ENCODE peak calls at places on chromosome 15, in six cellular contexts. M, I, N, H, D and Y are unnamed samples.

GRCh38 chr15:67745059-67745993 is 80.0 kb upstream of the SKOR1 start:
- DNase-seq in I (peak), M (no peak), H (no peak), D (no peak), N (no peak), Y (no peak)

GRCh38 chr15:26260517-26261133 is 397.5 kb upstream of the ATP10A start:
- DNase-seq in N (no peak), M (no peak), H (peak), I (no peak), D (peak), Y (peak)

GRCh38 chr15:43370975-43371974 is at the start of the genes TUBGCP4 and ZSCAN29:
- DNase-seq in H (peak), M (peak), D (peak), I (no peak), N (peak), Y (no peak)

GRCh38 chr15:45023659-45024320 is 795 bp downstream of the SORD start:
- DNase-seq in I (no peak), N (no peak), M (no peak), H (no peak), D (peak), Y (no peak)

GRCh38 chr15:54789377-54789776 is 407.4 kb downstream of the RSL24D1 start:
- DNase-seq in D (no peak), N (no peak), M (no peak), H (no peak), I (no peak), Y (no peak)

GRCh38 chr15:76529911-76530310 is 193.3 kb downstream of the ISL2 start:
- DNase-seq in D (no peak), I (no peak), H (no peak), N (no peak), M (no peak), Y (peak)

GRCh38 chr15:89003865-89004725 is 84.2 kb upstream of the ABHD2 start:
- DNase-seq in M (no peak), H (no peak), I (no peak), D (peak), N (no peak), Y (no peak)

GRCh38 chr15:25850154-25851111 is 12.7 kb downstream of the ATP10A start:
- DNase-seq in N (peak), D (peak), M (peak), I (no peak), H (peak), Y (no peak)

GRCh38 chr15:67358812-67359211 is 104.2 kb downstream of the IQCH start:
- DNase-seq in N (no peak), D (no peak), H (peak), M (no peak), I (no peak), Y (no peak)

GRCh38 chr15:25056484-25057429 is 102.0 kb downstream of the SNRPN start:
- DNase-seq in N (no peak), D (peak), H (peak), M (no peak), I (no peak), Y (no peak)

GRCh38 chr15:85592148-85592547 is 202.6 kb downstream of the KLHL25 start:
- DNase-seq in H (no peak), D (peak), M (no peak), N (no peak), I (no peak), Y (peak)
- TF ChIP-seq CTCF in H (no peak), D (peak), M (no peak), N (no peak), I (peak), Y (no peak)

GRCh38 chr15:22257668-22258401 is 177.5 kb downstream of the OR4M2 start:
- DNase-seq in N (no peak), M (no peak), D (no peak), I (no peak), H (no peak), Y (no peak)
- H3K4me3 ChIP-seq in N (no peak), M (no peak), D (peak), I (no peak), H (no peak), Y (no peak)

DNA sequence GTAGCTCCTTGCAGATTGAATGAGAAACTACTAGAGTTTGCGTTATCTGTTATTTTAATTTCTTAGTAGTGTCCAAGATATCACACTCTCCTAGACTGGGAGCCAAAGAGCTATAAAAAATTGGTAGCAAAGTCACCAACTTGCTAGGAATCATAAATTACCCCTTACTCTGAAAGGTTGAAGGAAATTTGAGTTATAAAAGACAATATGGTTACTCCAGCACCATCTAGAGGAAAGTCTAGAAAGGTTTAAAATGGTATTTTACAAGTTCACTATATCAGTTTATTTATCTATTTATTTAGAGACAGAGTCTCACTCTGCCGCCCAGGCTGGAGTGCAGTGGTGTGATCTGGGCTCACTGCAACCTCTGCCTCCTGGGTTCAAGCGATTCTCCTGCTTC is 121.6 kb downstream of the RBPMS2 start:
- DNase-seq in H (no peak), M (no peak), N (no peak), D (peak), I (no peak), Y (no peak)
- TF ChIP-seq CTCF in H (peak), M (peak), N (peak), D (peak), I (peak), Y (peak)

DNA sequence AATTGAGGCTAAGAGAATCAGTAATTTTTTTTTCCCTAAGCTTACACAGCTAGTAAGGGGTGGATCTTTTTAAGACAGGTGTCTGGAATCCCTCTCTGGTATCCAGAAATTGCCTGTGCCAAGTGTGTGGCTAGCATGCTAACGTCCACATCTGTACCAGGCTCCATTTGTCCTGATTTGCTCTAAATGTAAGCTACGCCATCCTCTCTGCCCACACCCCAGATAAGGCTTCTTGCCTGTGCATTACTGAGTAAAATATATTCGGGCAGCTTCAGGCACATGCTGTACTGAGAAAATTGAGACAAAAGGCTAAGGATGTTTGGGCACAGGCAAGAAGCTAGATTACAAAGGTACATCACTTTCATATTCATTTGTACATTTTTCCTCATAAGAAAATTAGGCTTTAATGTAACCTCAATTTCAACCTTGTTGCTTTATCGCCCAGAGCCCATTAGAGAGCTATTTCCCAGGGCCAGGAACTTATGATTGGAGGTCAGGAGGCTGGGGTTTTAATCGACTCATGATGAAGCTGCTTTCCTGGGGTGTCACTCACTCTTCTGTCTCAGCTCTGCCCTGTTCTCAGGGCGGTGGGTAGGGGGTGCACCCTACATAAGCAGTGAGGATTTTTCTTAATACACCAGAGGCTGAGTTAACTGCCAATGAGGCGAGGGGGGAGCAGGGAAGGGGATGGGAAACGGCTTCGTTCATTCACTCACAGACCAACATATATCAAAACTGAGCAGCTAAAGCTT is 106.3 kb downstream of the RORA start:
- DNase-seq in H (no peak), D (no peak), M (no peak), I (no peak), N (no peak), Y (no peak)
- H3K4me3 ChIP-seq in H (no peak), D (no peak), M (no peak), I (no peak), N (no peak), Y (no peak)

DNA sequence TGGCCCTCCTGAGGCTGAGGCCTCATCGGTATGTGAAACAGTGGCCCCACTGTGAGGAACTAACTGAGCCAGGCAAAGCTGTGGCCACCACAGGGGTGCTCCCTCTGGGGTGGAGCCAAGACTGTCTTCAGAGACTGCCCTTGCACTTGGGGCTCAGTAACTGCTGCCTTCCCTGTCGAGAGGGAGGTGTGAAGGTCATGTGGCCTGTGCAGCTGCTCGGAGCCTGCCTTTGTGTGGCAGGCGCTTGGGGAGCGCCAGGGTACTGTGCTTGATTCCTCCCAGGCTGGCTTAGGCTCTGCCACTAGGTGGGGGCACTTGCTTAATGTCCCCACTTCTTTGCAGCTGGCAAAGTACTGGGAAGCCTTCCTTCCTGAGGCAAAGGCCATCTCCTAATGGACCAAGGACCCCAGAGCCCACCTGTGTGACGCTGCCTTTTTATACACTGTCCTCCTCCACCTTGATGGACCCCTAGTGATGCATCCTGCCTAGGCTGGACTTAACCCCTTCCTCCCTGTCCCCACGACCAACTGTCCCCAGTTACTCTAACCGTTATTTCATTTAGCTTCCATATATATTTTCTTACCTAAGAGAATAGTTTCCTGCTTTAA is 14.2 kb upstream of the SNX22 start:
- DNase-seq in M (no peak), H (no peak), D (no peak), I (no peak), N (no peak), Y (no peak)
- TF ChIP-seq CTCF in M (no peak), H (no peak), D (no peak), I (no peak), N (no peak), Y (no peak)

GRCh38 chr15:68843425-68844311 is 23.0 kb upstream of the ANP32A start:
- DNase-seq in M (no peak), N (peak), I (no peak), D (no peak), H (peak), Y (no peak)
- H3K4me3 ChIP-seq in M (peak), N (peak), I (peak), D (peak), H (no peak), Y (peak)

GRCh38 chr15:70492240-70493177 is 270.8 kb downstream of the UACA start:
- DNase-seq in I (peak), N (peak), M (no peak), D (peak), H (no peak), Y (peak)
- TF ChIP-seq CTCF in I (no peak), N (peak), M (no peak), D (no peak), H (no peak), Y (no peak)